ENCODE peak calls at places on chromosomes 13 and 19, in seven cellular contexts. One of them, this sample, is unnamed.

GRCh38 chr19:49888478-49888901 is 8.2 kb downstream of the IL4I1 start:
- DNase-seq in heart right ventricle: no peak
- DNase-seq in gastrocnemius medialis: no peak
- DNase-seq in fibroblast of pulmonary artery: no peak
- DNase-seq in ovary: no peak
- DNase-seq in GM20000: no peak
- DNase-seq in dorsolateral prefrontal cortex: no peak
- DNase-seq in this sample: no peak

GRCh38 chr13:63843766-63844699 is 2428.4 kb upstream of the PCDH20 start:
- DNase-seq in heart right ventricle: no peak
- DNase-seq in gastrocnemius medialis: no peak
- DNase-seq in fibroblast of pulmonary artery: no peak
- DNase-seq in ovary: no peak
- DNase-seq in GM20000: no peak
- DNase-seq in dorsolateral prefrontal cortex: no peak
- DNase-seq in this sample: no peak

GRCh38 chr19:4360641-4361151 is 17.3 kb downstream of the MPND start:
- DNase-seq in heart right ventricle: no peak
- DNase-seq in gastrocnemius medialis: no peak
- DNase-seq in fibroblast of pulmonary artery: no peak
- DNase-seq in ovary: peak
- DNase-seq in GM20000: no peak
- DNase-seq in dorsolateral prefrontal cortex: no peak
- DNase-seq in this sample: no peak

GRCh38 chr13:44169018-44169909 is 204.4 kb upstream of the SERP2 start:
- DNase-seq in heart right ventricle: no peak
- DNase-seq in gastrocnemius medialis: no peak
- DNase-seq in fibroblast of pulmonary artery: peak
- DNase-seq in ovary: no peak
- DNase-seq in GM20000: no peak
- DNase-seq in dorsolateral prefrontal cortex: no peak
- DNase-seq in this sample: no peak

GRCh38 chr13:41905600-41906254 is 55.2 kb downstream of the VWA8 start:
- DNase-seq in heart right ventricle: no peak
- DNase-seq in gastrocnemius medialis: no peak
- DNase-seq in fibroblast of pulmonary artery: peak
- DNase-seq in ovary: no peak
- DNase-seq in GM20000: peak
- DNase-seq in dorsolateral prefrontal cortex: no peak
- DNase-seq in this sample: peak

GRCh38 chr13:106649495-106649894 is 81.6 kb upstream of the ARGLU1 start:
- DNase-seq in heart right ventricle: no peak
- DNase-seq in gastrocnemius medialis: no peak
- DNase-seq in fibroblast of pulmonary artery: peak
- DNase-seq in ovary: no peak
- DNase-seq in GM20000: no peak
- DNase-seq in dorsolateral prefrontal cortex: no peak
- DNase-seq in this sample: peak

GRCh38 chr13:47148543-47148942 is 251.7 kb upstream of the HTR2A start:
- DNase-seq in heart right ventricle: no peak
- DNase-seq in gastrocnemius medialis: no peak
- DNase-seq in fibroblast of pulmonary artery: no peak
- DNase-seq in ovary: no peak
- DNase-seq in GM20000: no peak
- DNase-seq in dorsolateral prefrontal cortex: no peak
- DNase-seq in this sample: no peak

GRCh38 chr13:67230774-67231480 is 791 bp upstream of the PCDH9 start:
- DNase-seq in heart right ventricle: peak
- DNase-seq in gastrocnemius medialis: peak
- DNase-seq in fibroblast of pulmonary artery: peak
- DNase-seq in ovary: peak
- DNase-seq in GM20000: peak
- DNase-seq in dorsolateral prefrontal cortex: peak
- DNase-seq in this sample: peak

GRCh38 chr13:22569830-22570229 is 610.9 kb upstream of the SGCG start:
- DNase-seq in heart right ventricle: no peak
- DNase-seq in gastrocnemius medialis: no peak
- DNase-seq in fibroblast of pulmonary artery: no peak
- DNase-seq in ovary: no peak
- DNase-seq in GM20000: no peak
- DNase-seq in dorsolateral prefrontal cortex: no peak
- DNase-seq in this sample: no peak

GRCh38 chr13:113937073-113937472 is 36.8 kb downstream of the C13orf46 start:
- DNase-seq in heart right ventricle: no peak
- DNase-seq in gastrocnemius medialis: no peak
- DNase-seq in fibroblast of pulmonary artery: no peak
- DNase-seq in ovary: peak
- DNase-seq in GM20000: no peak
- DNase-seq in dorsolateral prefrontal cortex: no peak
- DNase-seq in this sample: no peak

GRCh38 chr19:38805180-38805579 is 7.6 kb downstream of the LGALS4 start:
- DNase-seq in heart right ventricle: no peak
- DNase-seq in gastrocnemius medialis: no peak
- DNase-seq in fibroblast of pulmonary artery: peak
- DNase-seq in ovary: no peak
- DNase-seq in GM20000: no peak
- DNase-seq in dorsolateral prefrontal cortex: no peak
- DNase-seq in this sample: no peak

GRCh38 chr19:9323557-9323918 is 441 bp upstream of the ZNF559 start:
- DNase-seq in heart right ventricle: peak
- DNase-seq in gastrocnemius medialis: peak
- DNase-seq in fibroblast of pulmonary artery: peak
- DNase-seq in ovary: peak
- DNase-seq in GM20000: no peak
- DNase-seq in dorsolateral prefrontal cortex: peak
- DNase-seq in this sample: no peak

GRCh38 chr19:41309225-41310030 is 544 bp upstream of the CCDC97 start:
- DNase-seq in heart right ventricle: no peak
- DNase-seq in gastrocnemius medialis: no peak
- DNase-seq in fibroblast of pulmonary artery: no peak
- DNase-seq in ovary: no peak
- DNase-seq in GM20000: no peak
- DNase-seq in dorsolateral prefrontal cortex: no peak
- DNase-seq in this sample: peak

GRCh38 chr13:98824376-98825160 is 72.1 kb upstream of the SLC15A1 start:
- DNase-seq in heart right ventricle: no peak
- DNase-seq in gastrocnemius medialis: no peak
- DNase-seq in fibroblast of pulmonary artery: no peak
- DNase-seq in ovary: no peak
- DNase-seq in GM20000: no peak
- DNase-seq in dorsolateral prefrontal cortex: no peak
- DNase-seq in this sample: peak

GRCh38 chr13:51687928-51688714 is 103.9 kb downstream of the WDFY2 start:
- DNase-seq in heart right ventricle: peak
- DNase-seq in gastrocnemius medialis: no peak
- DNase-seq in fibroblast of pulmonary artery: no peak
- DNase-seq in ovary: no peak
- DNase-seq in GM20000: no peak
- DNase-seq in dorsolateral prefrontal cortex: no peak
- DNase-seq in this sample: no peak

GRCh38 chr19:45163751-45164150 is 3.0 kb upstream of the NKPD1 start:
- DNase-seq in heart right ventricle: no peak
- DNase-seq in gastrocnemius medialis: no peak
- DNase-seq in fibroblast of pulmonary artery: no peak
- DNase-seq in ovary: no peak
- DNase-seq in GM20000: no peak
- DNase-seq in dorsolateral prefrontal cortex: no peak
- DNase-seq in this sample: no peak

GRCh38 chr13:112055032-112055416 is 11.9 kb upstream of the SOX1 start:
- DNase-seq in heart right ventricle: no peak
- DNase-seq in gastrocnemius medialis: no peak
- DNase-seq in fibroblast of pulmonary artery: no peak
- DNase-seq in ovary: no peak
- DNase-seq in GM20000: no peak
- DNase-seq in dorsolateral prefrontal cortex: no peak
- DNase-seq in this sample: no peak

GRCh38 chr19:8366961-8367326 is 3.0 kb downstream of the ANGPTL4 start:
- DNase-seq in heart right ventricle: no peak
- DNase-seq in gastrocnemius medialis: no peak
- DNase-seq in fibroblast of pulmonary artery: peak
- DNase-seq in ovary: peak
- DNase-seq in GM20000: no peak
- DNase-seq in dorsolateral prefrontal cortex: no peak
- DNase-seq in this sample: peak

GRCh38 chr13:90084684-90085290 is 1262.7 kb upstream of the MIR17HG start:
- DNase-seq in heart right ventricle: no peak
- DNase-seq in gastrocnemius medialis: no peak
- DNase-seq in fibroblast of pulmonary artery: peak
- DNase-seq in ovary: no peak
- DNase-seq in GM20000: no peak
- DNase-seq in dorsolateral prefrontal cortex: no peak
- DNase-seq in this sample: no peak

GRCh38 chr19:34513767-34514166 is 32.2 kb downstream of the WTIP start:
- DNase-seq in heart right ventricle: no peak
- DNase-seq in gastrocnemius medialis: no peak
- DNase-seq in fibroblast of pulmonary artery: no peak
- DNase-seq in ovary: no peak
- DNase-seq in GM20000: no peak
- DNase-seq in dorsolateral prefrontal cortex: no peak
- DNase-seq in this sample: no peak

GRCh38 chr13:110455444-110455843 is 106.1 kb downstream of the RAB20 start:
- DNase-seq in heart right ventricle: no peak
- DNase-seq in gastrocnemius medialis: no peak
- DNase-seq in fibroblast of pulmonary artery: no peak
- DNase-seq in ovary: no peak
- DNase-seq in GM20000: no peak
- DNase-seq in dorsolateral prefrontal cortex: no peak
- DNase-seq in this sample: no peak

GRCh38 chr13:35789335-35790166 is 313.1 kb upstream of the MAB21L1 start:
- DNase-seq in heart right ventricle: no peak
- DNase-seq in gastrocnemius medialis: no peak
- DNase-seq in fibroblast of pulmonary artery: peak
- DNase-seq in ovary: no peak
- DNase-seq in GM20000: peak
- DNase-seq in dorsolateral prefrontal cortex: no peak
- DNase-seq in this sample: peak

GRCh38 chr19:7905298-7905697 is 1.6 kb downstream of the MAP2K7 start:
- DNase-seq in heart right ventricle: no peak
- DNase-seq in gastrocnemius medialis: no peak
- DNase-seq in fibroblast of pulmonary artery: no peak
- DNase-seq in ovary: peak
- DNase-seq in GM20000: no peak
- DNase-seq in dorsolateral prefrontal cortex: no peak
- DNase-seq in this sample: no peak

GRCh38 chr13:102693781-102694180 is 1.1 kb downstream of the METTL21C start:
- DNase-seq in heart right ventricle: no peak
- DNase-seq in gastrocnemius medialis: no peak
- DNase-seq in fibroblast of pulmonary artery: peak
- DNase-seq in ovary: no peak
- DNase-seq in GM20000: no peak
- DNase-seq in dorsolateral prefrontal cortex: no peak
- DNase-seq in this sample: no peak

GRCh38 chr19:3034845-3035541 is 5.9 kb upstream of the TLE2 start:
- DNase-seq in heart right ventricle: peak
- DNase-seq in gastrocnemius medialis: no peak
- DNase-seq in fibroblast of pulmonary artery: peak
- DNase-seq in ovary: peak
- DNase-seq in GM20000: no peak
- DNase-seq in dorsolateral prefrontal cortex: no peak
- DNase-seq in this sample: peak

GRCh38 chr13:59300347-59301165 is 863.2 kb downstream of the DIAPH3 start:
- DNase-seq in heart right ventricle: no peak
- DNase-seq in gastrocnemius medialis: no peak
- DNase-seq in fibroblast of pulmonary artery: no peak
- DNase-seq in ovary: no peak
- DNase-seq in GM20000: no peak
- DNase-seq in dorsolateral prefrontal cortex: no peak
- DNase-seq in this sample: no peak

GRCh38 chr13:103101902-103102301 is 35.7 kb upstream of the SLC10A2 start:
- DNase-seq in heart right ventricle: no peak
- DNase-seq in gastrocnemius medialis: no peak
- DNase-seq in fibroblast of pulmonary artery: no peak
- DNase-seq in ovary: no peak
- DNase-seq in GM20000: no peak
- DNase-seq in dorsolateral prefrontal cortex: no peak
- DNase-seq in this sample: no peak

GRCh38 chr19:55097864-55098715 is 19.3 kb downstream of the PPP1R12C start:
- DNase-seq in heart right ventricle: no peak
- DNase-seq in gastrocnemius medialis: no peak
- DNase-seq in fibroblast of pulmonary artery: no peak
- DNase-seq in ovary: no peak
- DNase-seq in GM20000: peak
- DNase-seq in dorsolateral prefrontal cortex: no peak
- DNase-seq in this sample: no peak

GRCh38 chr13:43244482-43244881 is 221.1 kb downstream of the DNAJC15 start:
- DNase-seq in heart right ventricle: no peak
- DNase-seq in gastrocnemius medialis: no peak
- DNase-seq in fibroblast of pulmonary artery: no peak
- DNase-seq in ovary: no peak
- DNase-seq in GM20000: no peak
- DNase-seq in dorsolateral prefrontal cortex: no peak
- DNase-seq in this sample: no peak

GRCh38 chr13:97432232-97432916 is 1.6 kb upstream of the RAP2A start:
- DNase-seq in heart right ventricle: no peak
- DNase-seq in gastrocnemius medialis: no peak
- DNase-seq in fibroblast of pulmonary artery: no peak
- DNase-seq in ovary: no peak
- DNase-seq in GM20000: no peak
- DNase-seq in dorsolateral prefrontal cortex: no peak
- DNase-seq in this sample: no peak
- TF ChIP-seq CTCF in heart right ventricle: no peak
- TF ChIP-seq CTCF in gastrocnemius medialis: no peak
- TF ChIP-seq CTCF in fibroblast of pulmonary artery: no peak
- TF ChIP-seq CTCF in ovary: no peak
- TF ChIP-seq CTCF in GM20000: no peak
- TF ChIP-seq CTCF in dorsolateral prefrontal cortex: no peak
- TF ChIP-seq CTCF in this sample: no peak

GRCh38 chr19:1312732-1313694 is 27.3 kb downstream of the EFNA2 start:
- DNase-seq in heart right ventricle: no peak
- DNase-seq in gastrocnemius medialis: no peak
- DNase-seq in fibroblast of pulmonary artery: peak
- DNase-seq in ovary: no peak
- DNase-seq in GM20000: no peak
- DNase-seq in dorsolateral prefrontal cortex: no peak
- DNase-seq in this sample: peak
- TF ChIP-seq CTCF in heart right ventricle: no peak
- TF ChIP-seq CTCF in gastrocnemius medialis: no peak
- TF ChIP-seq CTCF in fibroblast of pulmonary artery: no peak
- TF ChIP-seq CTCF in ovary: no peak
- TF ChIP-seq CTCF in GM20000: no peak
- TF ChIP-seq CTCF in dorsolateral prefrontal cortex: no peak
- TF ChIP-seq CTCF in this sample: no peak

DNA sequence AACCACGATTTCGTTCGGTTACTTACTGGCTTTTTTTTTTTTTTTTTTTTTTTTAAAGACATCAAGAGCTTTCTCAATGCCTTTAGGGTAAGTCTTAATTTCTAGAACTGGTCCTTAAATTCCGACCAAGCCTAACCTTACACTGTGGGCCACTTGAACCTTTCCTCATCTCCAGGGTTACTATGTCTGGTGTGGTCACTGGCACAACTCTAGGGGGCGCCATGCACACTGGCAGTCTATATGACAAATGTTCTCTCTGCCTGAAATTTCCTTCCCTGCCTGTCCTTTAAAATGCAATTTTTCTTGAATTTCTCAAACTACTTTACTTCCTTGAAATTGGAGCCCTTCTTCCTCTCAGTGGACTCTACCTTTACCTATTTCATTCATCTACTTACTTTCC is 227.4 kb downstream of the KLF5 start:
- DNase-seq in heart right ventricle: no peak
- DNase-seq in gastrocnemius medialis: no peak
- DNase-seq in fibroblast of pulmonary artery: no peak
- DNase-seq in ovary: no peak
- DNase-seq in GM20000: no peak
- DNase-seq in dorsolateral prefrontal cortex: no peak
- DNase-seq in this sample: no peak
- TF ChIP-seq CTCF in heart right ventricle: no peak
- TF ChIP-seq CTCF in gastrocnemius medialis: no peak
- TF ChIP-seq CTCF in fibroblast of pulmonary artery: no peak
- TF ChIP-seq CTCF in ovary: no peak
- TF ChIP-seq CTCF in GM20000: no peak
- TF ChIP-seq CTCF in dorsolateral prefrontal cortex: no peak
- TF ChIP-seq CTCF in this sample: no peak

GRCh38 chr19:17069249-17069648 is 6.0 kb downstream of the HAUS8 start:
- DNase-seq in heart right ventricle: no peak
- DNase-seq in gastrocnemius medialis: no peak
- DNase-seq in fibroblast of pulmonary artery: no peak
- DNase-seq in ovary: no peak
- DNase-seq in GM20000: no peak
- DNase-seq in dorsolateral prefrontal cortex: no peak
- DNase-seq in this sample: no peak
- TF ChIP-seq CTCF in heart right ventricle: no peak
- TF ChIP-seq CTCF in gastrocnemius medialis: no peak
- TF ChIP-seq CTCF in fibroblast of pulmonary artery: no peak
- TF ChIP-seq CTCF in ovary: no peak
- TF ChIP-seq CTCF in GM20000: no peak
- TF ChIP-seq CTCF in dorsolateral prefrontal cortex: no peak
- TF ChIP-seq CTCF in this sample: no peak